ENCODE peak calls at places on chromosome 4, in nine cellular contexts. T, J, D, P, L, V, H, R and A are unnamed samples.

GRCh38 chr4:76216975-76217814 is 3.6 kb upstream of the SCARB2 start:
- DNase-seq in T (no peak), J (no peak), D (no peak), P (no peak), L (no peak), V (no peak), H (no peak), R (no peak), A (no peak)

GRCh38 chr4:24564488-24564887 is 19.9 kb downstream of the DHX15 start:
- DNase-seq in T (peak), J (peak), D (no peak), P (no peak), L (no peak), V (no peak), H (no peak), R (no peak), A (no peak)

GRCh38 chr4:38242822-38243384 is 282.7 kb downstream of the PTTG2 start:
- DNase-seq in T (no peak), J (no peak), D (no peak), P (no peak), L (no peak), V (no peak), H (no peak), R (no peak), A (peak)

GRCh38 chr4:147160908-147161513 is 215.3 kb upstream of the TTC29 start:
- DNase-seq in T (peak), J (peak), D (no peak), P (peak), L (peak), V (peak), H (no peak), R (no peak), A (no peak)

GRCh38 chr4:38141808-38142500 is 181.8 kb downstream of the PTTG2 start:
- DNase-seq in T (peak), J (peak), D (no peak), P (no peak), L (no peak), V (peak), H (no peak), R (peak), A (no peak)

GRCh38 chr4:8351931-8352367 is 82.4 kb downstream of the HTRA3 start:
- DNase-seq in T (peak), J (peak), D (no peak), P (no peak), L (no peak), V (no peak), H (peak), R (no peak), A (no peak)

GRCh38 chr4:10180927-10181744 is 64.5 kb upstream of the WDR1 start:
- DNase-seq in T (peak), J (peak), D (no peak), P (no peak), L (no peak), V (peak), H (no peak), R (no peak), A (no peak)

GRCh38 chr4:48227662-48228061 is 42.0 kb downstream of the TEC start:
- DNase-seq in T (no peak), J (no peak), D (no peak), P (no peak), L (no peak), V (no peak), H (no peak), R (no peak), A (no peak)

GRCh38 chr4:87490664-87491369 is 38.4 kb downstream of the SPARCL1 start:
- DNase-seq in T (no peak), J (no peak), D (no peak), P (no peak), L (no peak), V (no peak), H (no peak), R (no peak), A (no peak)

GRCh38 chr4:30511751-30512150 is 208.4 kb upstream of the PCDH7 start:
- DNase-seq in T (no peak), J (no peak), D (no peak), P (no peak), L (no peak), V (no peak), H (no peak), R (no peak), A (no peak)

GRCh38 chr4:4270529-4270928 is 19.4 kb downstream of the LYAR start:
- DNase-seq in T (no peak), J (peak), D (no peak), P (no peak), L (no peak), V (no peak), H (no peak), R (no peak), A (no peak)

GRCh38 chr4:112726041-112726440 is 89.1 kb downstream of the LARP7 start:
- DNase-seq in T (no peak), J (no peak), D (no peak), P (no peak), L (no peak), V (no peak), H (no peak), R (no peak), A (no peak)
- TF ChIP-seq CTCF in T (no peak), J (no peak), D (no peak), P (no peak), L (no peak), V (no peak), H (no peak), R (no peak), A (no peak)

GRCh38 chr4:108168672-108169562 is at the start of gene LEF1:
- DNase-seq in T (peak), J (peak), D (peak), P (peak), L (no peak), V (peak), H (peak), R (no peak), A (no peak)

GRCh38 chr4:108168213-108168671 is 490 bp downstream of the LEF1 start:
- DNase-seq in T (no peak), J (peak), D (no peak), P (no peak), L (no peak), V (peak), H (no peak), R (no peak), A (no peak)

GRCh38 chr4:108165601-108166000 is 3.1 kb downstream of the LEF1 start:
- DNase-seq in T (no peak), J (no peak), D (no peak), P (no peak), L (no peak), V (no peak), H (no peak), R (no peak), A (no peak)

GRCh38 chr4:108166038-108166437 is 2.7 kb downstream of the LEF1 start:
- DNase-seq in T (no peak), J (no peak), D (no peak), P (peak), L (no peak), V (no peak), H (no peak), R (no peak), A (no peak)

DNA sequence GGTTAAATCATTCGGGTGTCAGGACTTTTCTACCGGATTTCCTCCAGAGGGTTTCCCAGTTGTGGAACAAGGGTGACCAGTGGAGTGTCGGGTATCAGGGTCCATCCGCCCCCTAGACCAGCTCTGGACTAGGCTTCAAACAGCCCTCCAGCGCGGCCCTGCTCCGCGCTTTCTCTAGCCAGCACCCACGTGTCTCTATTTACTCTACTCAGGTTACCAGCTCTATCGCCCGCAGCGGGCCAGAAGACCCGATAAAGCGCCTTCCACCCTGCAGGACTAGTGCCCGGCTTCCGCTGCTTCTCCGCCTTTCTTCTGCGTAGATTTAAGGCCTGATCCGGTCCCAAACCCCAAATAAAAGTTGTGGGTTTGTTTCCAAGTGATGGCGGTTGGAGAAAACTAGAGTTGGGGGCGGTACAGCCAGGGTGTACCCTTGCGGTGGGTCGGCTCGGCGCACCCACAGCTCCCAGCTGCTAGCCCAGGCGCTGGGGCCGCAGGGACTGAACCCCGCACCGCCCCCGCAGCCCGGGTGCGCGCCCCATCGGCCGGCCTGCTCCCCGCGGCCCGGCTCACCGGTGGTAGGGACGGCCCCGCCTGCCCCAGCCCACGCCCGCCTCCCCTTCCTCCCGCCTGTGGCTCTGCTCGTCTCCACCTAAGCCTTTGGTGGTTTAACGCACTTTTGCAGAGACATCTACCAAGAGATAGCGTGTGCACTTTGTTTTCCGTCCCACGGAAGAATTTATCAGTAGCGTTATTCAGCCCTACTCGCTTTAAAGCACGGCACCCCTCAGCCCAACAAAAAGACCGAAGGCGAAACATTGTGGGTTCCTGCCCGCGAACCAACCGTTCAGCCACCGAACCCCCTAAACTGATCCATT is 2.1 kb downstream of the LEF1 start:
- DNase-seq in T (no peak), J (no peak), D (peak), P (peak), L (no peak), V (no peak), H (peak), R (no peak), A (no peak)
- TF ChIP-seq CTCF in T (no peak), J (no peak), D (peak), P (no peak), L (no peak), V (no peak), H (no peak), R (no peak), A (no peak)

DNA sequence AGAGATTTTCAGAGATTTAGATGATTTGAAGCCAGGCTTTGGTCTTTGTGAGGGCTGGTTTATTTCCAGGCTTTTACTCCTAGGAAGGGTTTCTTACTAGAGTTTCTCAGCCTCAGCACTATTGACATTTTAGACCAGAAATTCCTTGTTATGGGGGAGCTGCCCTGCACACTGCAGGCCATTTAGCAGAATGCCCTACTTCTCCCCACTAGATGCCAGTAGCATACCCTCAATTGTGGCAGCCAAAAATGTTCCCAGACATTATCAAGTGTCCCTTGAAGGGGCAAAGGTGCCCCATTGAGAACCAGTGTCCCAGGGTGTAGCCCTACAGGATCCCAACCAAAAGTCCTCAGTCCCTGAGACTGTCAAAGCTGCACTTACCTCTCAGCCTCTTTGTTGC is 231.6 kb downstream of the QDPR start:
- DNase-seq in T (no peak), J (no peak), D (no peak), P (no peak), L (no peak), V (no peak), H (no peak), R (no peak), A (no peak)
- TF ChIP-seq CTCF in T (no peak), J (no peak), D (no peak), P (no peak), L (no peak), V (no peak), H (no peak), R (no peak), A (no peak)

GRCh38 chr4:172147702-172148101 is 334.5 kb downstream of the GALNTL6 start:
- DNase-seq in T (peak), J (peak), D (no peak), P (no peak), L (no peak), V (no peak), H (no peak), R (no peak), A (no peak)
- TF ChIP-seq CTCF in T (peak), J (no peak), D (no peak), P (no peak), L (no peak), V (no peak), H (no peak), R (no peak), A (peak)